ENCODE peak calls at places on chromosomes 13 and 19, in eight cellular contexts. D is neural progenitor cell, J is body of pancreas, Q is heart right ventricle, R is pancreas, A is foreskin keratinocyte, O is B cell, B is progenitor cell of endocrine pancreas. V is an unnamed sample.

GRCh38 chr13:83935566-83935965 is 53.3 kb upstream of the SLITRK1 start:
- DNase-seq in R (no peak), A (peak; percentile 59), B (no peak), Q (no peak), J (no peak), D (no peak), O (no peak), V (no peak)

GRCh38 chr19:4987286-4987685 is 18.4 kb downstream of the KDM4B start:
- DNase-seq in R (no peak), A (no peak), D (no peak), Q (no peak), B (no peak), J (no peak), O (no peak), V (no peak)

GRCh38 chr19:35295792-35296462 is 4.0 kb downstream of the MAG start:
- DNase-seq in R (no peak), O (peak; percentile 61), J (no peak), A (no peak), B (no peak), Q (no peak), D (no peak), V (no peak)

GRCh38 chr13:73337511-73337910 is 278.7 kb downstream of the KLF5 start:
- DNase-seq in B (no peak), D (no peak), A (peak; percentile 79), Q (no peak), O (no peak), R (no peak), J (no peak), V (no peak)

GRCh38 chr13:49457221-49457620 is 13.1 kb downstream of the SETDB2 start:
- DNase-seq in O (no peak), Q (no peak), A (no peak), J (no peak), B (no peak), D (no peak), R (no peak), V (no peak)

GRCh38 chr13:76634431-76635191 is 251.6 kb downstream of the KCTD12 start:
- DNase-seq in Q (no peak), O (no peak), B (no peak), D (no peak), R (no peak), J (no peak), A (no peak), V (no peak)

GRCh38 chr13:27174766-27175455 is 3.3 kb upstream of the USP12 start:
- DNase-seq in O (no peak), R (no peak), B (no peak), Q (no peak), J (no peak), A (no peak), D (no peak), V (no peak)

GRCh38 chr13:111654531-111654930 is 334.1 kb downstream of the TEX29 start:
- DNase-seq in R (no peak), J (no peak), A (no peak), Q (no peak), D (no peak), O (no peak), B (no peak), V (no peak)

GRCh38 chr13:43232866-43233265 is 209.5 kb downstream of the DNAJC15 start:
- DNase-seq in A (peak; percentile 51), B (no peak), D (no peak), J (peak; percentile 42), Q (no peak), O (no peak), R (no peak), V (no peak)

GRCh38 chr19:41399091-41399490 is 1.5 kb downstream of the BCKDHA start:
- DNase-seq in Q (no peak), J (no peak), B (no peak), D (no peak), A (no peak), R (no peak), O (no peak), V (no peak)

GRCh38 chr19:39064405-39064804 is 19.8 kb upstream of the ACP7 start:
- DNase-seq in Q (no peak), B (no peak), J (no peak), O (no peak), R (no peak), D (no peak), A (no peak), V (no peak)

DNA sequence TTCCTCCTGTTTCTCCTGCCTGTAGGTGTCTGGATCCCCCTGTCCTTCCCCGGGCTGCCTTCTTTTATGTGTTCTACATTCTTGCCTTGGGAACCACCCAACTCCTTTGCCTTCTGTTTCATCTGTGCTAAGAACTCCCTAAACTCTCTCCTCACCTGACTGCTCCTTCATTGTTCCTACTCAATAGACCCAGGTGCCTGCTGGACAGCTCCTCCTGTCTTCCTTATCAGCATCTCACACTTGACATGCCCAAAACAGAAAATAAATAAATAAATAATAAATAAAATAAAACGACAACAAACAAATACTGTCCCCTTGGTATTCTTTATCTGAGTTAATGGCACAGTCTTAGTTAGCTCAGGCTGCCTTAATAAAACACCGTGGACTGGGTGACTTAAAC is 200.2 kb upstream of the IPO5 start:
- DNase-seq in A (no peak), O (no peak), D (no peak), J (no peak), Q (no peak), B (no peak), R (no peak), V (no peak)
- TF ChIP-seq CTCF in A (no peak), O (no peak), D (no peak), J (no peak), Q (no peak), B (no peak), R (no peak), V (no peak)

GRCh38 chr19:16828990-16829821 is at the start of gene SIN3B:
- DNase-seq in O (peak; percentile 88), R (peak; percentile 94), J (peak; percentile 87), Q (peak; percentile 82), D (peak; percentile 93), B (peak; percentile 83), A (peak; percentile 76), V (peak; percentile 84)
- TF ChIP-seq CTCF in O (no peak), R (no peak), J (no peak), Q (no peak), D (no peak), B (no peak), A (no peak), V (no peak)

DNA sequence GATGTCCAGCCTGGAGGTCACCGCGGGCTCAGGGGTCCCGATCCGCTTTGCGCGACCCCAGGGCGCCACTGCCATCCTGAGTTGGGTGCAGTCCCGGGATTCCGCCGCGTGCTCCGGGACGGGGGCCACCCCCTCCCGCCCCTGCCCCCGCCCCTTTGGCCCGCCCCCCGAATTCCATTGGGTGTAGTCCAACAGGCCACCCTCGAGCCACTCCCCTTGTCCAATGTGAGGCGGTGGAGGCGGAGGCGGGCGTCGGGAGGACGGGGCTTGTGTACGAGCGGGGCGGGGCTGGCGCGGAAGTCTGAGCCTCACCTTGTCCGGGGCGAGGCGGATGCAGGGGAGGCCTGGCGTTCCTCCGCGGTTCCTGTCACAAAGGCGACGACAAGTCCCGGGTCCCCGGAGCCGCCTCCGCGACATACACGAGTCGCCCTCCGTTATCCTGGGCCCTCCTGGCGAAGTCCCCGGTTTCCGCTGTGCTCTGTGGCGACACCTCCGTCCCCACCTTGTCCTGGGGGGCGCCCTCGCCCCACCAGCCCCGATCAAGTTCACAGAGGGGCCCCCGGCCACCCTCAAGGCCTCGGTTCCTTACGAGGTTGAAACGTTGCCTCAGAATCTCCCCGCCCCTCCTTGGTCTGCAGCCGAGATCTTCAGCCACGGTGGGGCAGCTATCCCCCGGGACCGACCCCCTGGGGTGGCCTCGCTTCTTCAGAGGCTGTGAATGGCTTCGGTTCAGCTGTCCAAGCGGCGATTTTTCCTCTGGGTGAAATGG is 1.2 kb downstream of the LDLR start:
- DNase-seq in R (peak; percentile 100), O (peak; percentile 84), D (peak; percentile 99), A (peak; percentile 85), Q (peak; percentile 99), B (peak; percentile 90), J (peak; percentile 99), V (peak; percentile 89)
- TF ChIP-seq CTCF in R (no peak), O (no peak), D (no peak), A (no peak), Q (no peak), B (no peak), J (no peak), V (no peak)

DNA sequence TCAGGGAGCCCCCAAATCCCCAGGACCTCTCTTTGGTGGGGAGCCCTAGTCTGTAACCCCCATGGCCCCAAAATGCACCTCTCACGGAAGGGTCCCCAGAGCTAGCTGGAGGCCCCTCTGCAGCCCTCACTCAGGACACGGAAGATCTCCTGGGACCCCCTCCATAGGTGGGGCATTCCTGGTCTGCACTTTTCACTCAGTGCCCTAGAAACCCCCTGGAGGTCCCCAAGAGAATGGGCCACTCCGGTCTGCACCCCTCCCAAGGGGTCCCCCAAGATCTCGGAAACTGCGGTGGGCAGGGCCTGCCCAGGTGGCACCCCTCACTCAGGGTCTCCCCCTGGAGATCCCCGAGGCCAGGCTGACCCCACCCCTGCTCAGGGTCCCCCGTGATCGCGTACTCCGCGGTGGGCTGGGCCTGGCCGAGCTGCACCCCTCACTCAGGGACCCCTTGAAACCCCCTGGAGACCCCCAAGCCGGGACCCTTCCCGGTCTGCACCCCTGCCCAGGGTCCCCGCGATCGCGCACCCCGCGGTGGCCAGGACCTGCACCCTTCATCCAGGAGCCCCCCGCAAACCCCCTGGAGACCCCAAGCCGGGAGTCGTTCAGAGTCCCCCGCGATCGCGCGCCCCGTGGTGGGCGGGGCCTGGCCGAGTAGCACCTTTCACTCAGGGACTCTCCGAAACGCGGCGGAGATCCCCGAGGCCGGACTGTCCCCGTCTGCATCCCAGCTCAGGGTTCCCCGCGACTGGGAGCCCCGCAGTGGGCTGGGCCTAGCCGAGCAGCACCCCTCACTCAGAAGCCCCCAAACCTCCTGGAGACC is 1.1 kb downstream of the LMNB2 start:
- DNase-seq in Q (peak; percentile 29), B (peak; percentile 24), O (peak; percentile 62), A (no peak), D (peak; percentile 53), J (peak; percentile 32), R (peak; percentile 86), V (no peak)
- TF ChIP-seq CTCF in Q (no peak), B (no peak), O (no peak), A (no peak), D (no peak), J (no peak), R (no peak), V (no peak)

GRCh38 chr19:13493516-13494310 is 12.6 kb downstream of the CACNA1A start:
- DNase-seq in D (no peak), O (no peak), J (no peak), A (no peak), B (no peak), Q (no peak), R (no peak), V (no peak)
- TF ChIP-seq CTCF in D (no peak), O (no peak), J (no peak), A (no peak), B (no peak), Q (no peak), R (no peak), V (no peak)

GRCh38 chr19:15631817-15632216 is 8.9 kb upstream of the CYP4F3 start:
- DNase-seq in B (no peak), O (no peak), D (peak; percentile 6), R (no peak), A (no peak), J (no peak), Q (no peak), V (no peak)
- TF ChIP-seq CTCF in B (no peak), O (peak; percentile 36), D (peak; percentile 23), R (no peak), A (peak; percentile 64), J (no peak), Q (peak; percentile 57), V (peak; percentile 18)

DNA sequence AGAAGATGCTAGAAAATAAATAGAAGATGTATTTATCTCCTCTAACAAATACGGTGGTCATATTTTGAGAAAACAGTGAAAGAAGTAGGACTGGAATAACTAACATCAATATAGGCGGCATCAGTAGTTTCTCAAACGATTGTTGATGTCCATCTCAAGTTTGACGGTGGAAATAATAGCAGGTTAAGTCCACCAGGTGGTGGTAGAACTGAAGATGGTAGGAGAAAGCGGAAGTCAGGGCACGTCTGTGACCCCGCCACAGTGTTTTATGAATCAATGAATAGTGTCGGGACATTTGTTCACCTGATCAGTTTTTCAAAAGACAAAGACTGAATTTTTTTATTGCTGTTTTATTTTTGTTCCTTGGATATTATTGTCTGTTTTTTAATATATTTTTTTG is 706.4 kb upstream of the SLC10A2 start:
- DNase-seq in O (no peak), R (no peak), Q (no peak), B (no peak), J (no peak), A (no peak), D (no peak), V (no peak)
- TF ChIP-seq CTCF in O (no peak), R (no peak), Q (no peak), B (peak; percentile 17), J (no peak), A (peak; percentile 20), D (peak; percentile 38), V (peak; percentile 40)

V was measured in neural crest cell.